ENCODE peak calls at places on chromosome 5, in six cellular contexts. One of them, this sample, is unnamed.

GRCh38 chr5:26569929-26570258 is 468.5 kb downstream of the CDH9 start:
- DNase-seq in activated T-cell treated with anti-CD3 and anti-CD28 coated beads, Interleukin-2, amount 50 U/mL, for 72 hours: no peak
- DNase-seq in A549: no peak
- DNase-seq in psoas muscle: no peak
- DNase-seq in cardiac fibroblast: no peak
- DNase-seq in CMK: no peak
- DNase-seq in this sample: no peak

GRCh38 chr5:73544429-73545402 is 20.7 kb downstream of the ANKRA2 start:
- DNase-seq in CMK: no peak
- DNase-seq in psoas muscle: no peak
- DNase-seq in cardiac fibroblast: peak
- DNase-seq in activated T-cell treated with anti-CD3 and anti-CD28 coated beads, Interleukin-2, amount 50 U/mL, for 72 hours: no peak
- DNase-seq in A549: peak
- DNase-seq in this sample: peak

GRCh38 chr5:67481362-67481761 is 284.8 kb upstream of the CD180 start:
- DNase-seq in cardiac fibroblast: no peak
- DNase-seq in activated T-cell treated with anti-CD3 and anti-CD28 coated beads, Interleukin-2, amount 50 U/mL, for 72 hours: no peak
- DNase-seq in A549: no peak
- DNase-seq in CMK: no peak
- DNase-seq in psoas muscle: no peak
- DNase-seq in this sample: no peak

GRCh38 chr5:77356740-77357139 is 135.4 kb downstream of the WDR41 start:
- DNase-seq in psoas muscle: no peak
- DNase-seq in CMK: no peak
- DNase-seq in cardiac fibroblast: peak
- DNase-seq in activated T-cell treated with anti-CD3 and anti-CD28 coated beads, Interleukin-2, amount 50 U/mL, for 72 hours: peak
- DNase-seq in A549: no peak
- DNase-seq in this sample: peak

GRCh38 chr5:84168841-84169240 is 215.8 kb downstream of the EDIL3 start:
- DNase-seq in CMK: no peak
- DNase-seq in cardiac fibroblast: no peak
- DNase-seq in A549: no peak
- DNase-seq in psoas muscle: no peak
- DNase-seq in activated T-cell treated with anti-CD3 and anti-CD28 coated beads, Interleukin-2, amount 50 U/mL, for 72 hours: no peak
- DNase-seq in this sample: no peak

GRCh38 chr5:33772276-33772990 is 119.4 kb downstream of the ADAMTS12 start:
- DNase-seq in psoas muscle: no peak
- DNase-seq in CMK: no peak
- DNase-seq in A549: no peak
- DNase-seq in activated T-cell treated with anti-CD3 and anti-CD28 coated beads, Interleukin-2, amount 50 U/mL, for 72 hours: no peak
- DNase-seq in cardiac fibroblast: peak
- DNase-seq in this sample: no peak

GRCh38 chr5:143543358-143544255 is 140.1 kb upstream of the NR3C1 start:
- DNase-seq in A549: peak
- DNase-seq in CMK: no peak
- DNase-seq in activated T-cell treated with anti-CD3 and anti-CD28 coated beads, Interleukin-2, amount 50 U/mL, for 72 hours: no peak
- DNase-seq in cardiac fibroblast: peak
- DNase-seq in psoas muscle: no peak
- DNase-seq in this sample: no peak

GRCh38 chr5:120630550-120630949 is 166.4 kb downstream of the PRR16 start:
- DNase-seq in cardiac fibroblast: no peak
- DNase-seq in psoas muscle: no peak
- DNase-seq in activated T-cell treated with anti-CD3 and anti-CD28 coated beads, Interleukin-2, amount 50 U/mL, for 72 hours: no peak
- DNase-seq in CMK: peak
- DNase-seq in A549: no peak
- DNase-seq in this sample: no peak

GRCh38 chr5:139638736-139639618 is 9.2 kb upstream of the CXXC5 start:
- DNase-seq in A549: no peak
- DNase-seq in cardiac fibroblast: no peak
- DNase-seq in CMK: no peak
- DNase-seq in activated T-cell treated with anti-CD3 and anti-CD28 coated beads, Interleukin-2, amount 50 U/mL, for 72 hours: no peak
- DNase-seq in psoas muscle: no peak
- DNase-seq in this sample: no peak

GRCh38 chr5:59164041-59164830 is 581.4 kb downstream of the RAB3C start:
- DNase-seq in cardiac fibroblast: peak
- DNase-seq in activated T-cell treated with anti-CD3 and anti-CD28 coated beads, Interleukin-2, amount 50 U/mL, for 72 hours: no peak
- DNase-seq in psoas muscle: no peak
- DNase-seq in CMK: no peak
- DNase-seq in A549: no peak
- DNase-seq in this sample: no peak

GRCh38 chr5:149489605-149490037 is 61.6 kb downstream of the CSNK1A1 start:
- DNase-seq in psoas muscle: no peak
- DNase-seq in A549: peak
- DNase-seq in CMK: no peak
- DNase-seq in activated T-cell treated with anti-CD3 and anti-CD28 coated beads, Interleukin-2, amount 50 U/mL, for 72 hours: no peak
- DNase-seq in cardiac fibroblast: peak
- DNase-seq in this sample: no peak

GRCh38 chr5:50445281-50445949 is 4.3 kb upstream of the EMB start:
- DNase-seq in A549: no peak
- DNase-seq in psoas muscle: no peak
- DNase-seq in activated T-cell treated with anti-CD3 and anti-CD28 coated beads, Interleukin-2, amount 50 U/mL, for 72 hours: no peak
- DNase-seq in CMK: no peak
- DNase-seq in cardiac fibroblast: no peak
- DNase-seq in this sample: peak

This sample was measured in small intestine.